ENCODE peak calls at places on chromosome 10, in ten cellular contexts. One of them, this sample, is unnamed. For H3K9me3, the result is how much of the 10 kb centered on the place peaks cover.

GRCh38 chr10:26627320-26627719 is 70.2 kb upstream of the PDSS1 start:
- DNase-seq in lower lobe of right lung: no peak
- DNase-seq in adrenal gland: no peak
- DNase-seq in prostate gland: no peak
- DNase-seq in uterus: no peak
- DNase-seq in tibial artery: no peak
- DNase-seq in right atrium auricular region: no peak
- DNase-seq in A549: peak
- DNase-seq in stomach: no peak
- DNase-seq in mesenchymal stem cell: no peak
- DNase-seq in this sample: no peak

GRCh38 chr10:24435374-24435773 is 226.4 kb downstream of the KIAA1217 start:
- DNase-seq in lower lobe of right lung: no peak
- DNase-seq in adrenal gland: no peak
- DNase-seq in prostate gland: no peak
- DNase-seq in uterus: no peak
- DNase-seq in tibial artery: no peak
- DNase-seq in right atrium auricular region: no peak
- DNase-seq in A549: no peak
- DNase-seq in stomach: no peak
- DNase-seq in mesenchymal stem cell: peak
- DNase-seq in this sample: no peak

GRCh38 chr10:131891929-131892816 is 8.6 kb upstream of the PPP2R2D start:
- DNase-seq in lower lobe of right lung: no peak
- DNase-seq in adrenal gland: peak
- DNase-seq in prostate gland: no peak
- DNase-seq in uterus: no peak
- DNase-seq in tibial artery: no peak
- DNase-seq in right atrium auricular region: no peak
- DNase-seq in A549: no peak
- DNase-seq in stomach: no peak
- DNase-seq in mesenchymal stem cell: no peak
- DNase-seq in this sample: peak

GRCh38 chr10:49187950-49188761 is at the start of gene TMEM273:
- DNase-seq in lower lobe of right lung: peak
- DNase-seq in adrenal gland: peak
- DNase-seq in prostate gland: no peak
- DNase-seq in uterus: peak
- DNase-seq in tibial artery: peak
- DNase-seq in right atrium auricular region: peak
- DNase-seq in A549: no peak
- DNase-seq in stomach: peak
- DNase-seq in mesenchymal stem cell: no peak
- DNase-seq in this sample: peak

GRCh38 chr10:11625019-11625735 is 13.7 kb upstream of the USP6NL start:
- DNase-seq in lower lobe of right lung: no peak
- DNase-seq in adrenal gland: no peak
- DNase-seq in prostate gland: no peak
- DNase-seq in uterus: no peak
- DNase-seq in tibial artery: no peak
- DNase-seq in right atrium auricular region: no peak
- DNase-seq in A549: no peak
- DNase-seq in stomach: no peak
- DNase-seq in mesenchymal stem cell: no peak
- DNase-seq in this sample: no peak

GRCh38 chr10:27319752-27320561 is 79.4 kb upstream of the ACBD5 start:
- DNase-seq in lower lobe of right lung: peak
- DNase-seq in adrenal gland: peak
- DNase-seq in prostate gland: peak
- DNase-seq in uterus: peak
- DNase-seq in tibial artery: peak
- DNase-seq in right atrium auricular region: peak
- DNase-seq in A549: peak
- DNase-seq in stomach: peak
- DNase-seq in mesenchymal stem cell: peak
- DNase-seq in this sample: peak

GRCh38 chr10:110425684-110426293 is 71.9 kb upstream of the DUSP5 start:
- DNase-seq in lower lobe of right lung: no peak
- DNase-seq in adrenal gland: no peak
- DNase-seq in prostate gland: no peak
- DNase-seq in uterus: no peak
- DNase-seq in tibial artery: no peak
- DNase-seq in right atrium auricular region: no peak
- DNase-seq in A549: peak
- DNase-seq in stomach: no peak
- DNase-seq in mesenchymal stem cell: peak
- DNase-seq in this sample: no peak

GRCh38 chr10:110016037-110016436 is 8.3 kb downstream of the ADD3 start:
- DNase-seq in lower lobe of right lung: no peak
- DNase-seq in adrenal gland: no peak
- DNase-seq in prostate gland: peak
- DNase-seq in uterus: no peak
- DNase-seq in tibial artery: no peak
- DNase-seq in right atrium auricular region: no peak
- DNase-seq in A549: peak
- DNase-seq in stomach: no peak
- DNase-seq in mesenchymal stem cell: no peak
- DNase-seq in this sample: no peak

GRCh38 chr10:2929457-2929856 is 137.9 kb upstream of the PFKP start:
- DNase-seq in lower lobe of right lung: no peak
- DNase-seq in adrenal gland: no peak
- DNase-seq in prostate gland: no peak
- DNase-seq in uterus: no peak
- DNase-seq in tibial artery: no peak
- DNase-seq in right atrium auricular region: peak
- DNase-seq in A549: no peak
- DNase-seq in stomach: no peak
- DNase-seq in mesenchymal stem cell: no peak
- DNase-seq in this sample: no peak

GRCh38 chr10:14022954-14023353 is 307.8 kb downstream of the FRMD4A start:
- DNase-seq in lower lobe of right lung: no peak
- DNase-seq in adrenal gland: no peak
- DNase-seq in prostate gland: no peak
- DNase-seq in uterus: no peak
- DNase-seq in tibial artery: no peak
- DNase-seq in right atrium auricular region: no peak
- DNase-seq in A549: no peak
- DNase-seq in stomach: no peak
- DNase-seq in mesenchymal stem cell: no peak
- DNase-seq in this sample: no peak

GRCh38 chr10:42981358-42982236 is 95.3 kb upstream of the RET start:
- DNase-seq in lower lobe of right lung: peak
- DNase-seq in adrenal gland: no peak
- DNase-seq in prostate gland: no peak
- DNase-seq in uterus: no peak
- DNase-seq in tibial artery: no peak
- DNase-seq in right atrium auricular region: peak
- DNase-seq in A549: no peak
- DNase-seq in stomach: peak
- DNase-seq in mesenchymal stem cell: no peak
- DNase-seq in this sample: peak

GRCh38 chr10:17381502-17382142 is 72.8 kb downstream of the ST8SIA6 start:
- DNase-seq in lower lobe of right lung: no peak
- DNase-seq in adrenal gland: no peak
- DNase-seq in prostate gland: no peak
- DNase-seq in uterus: no peak
- DNase-seq in tibial artery: no peak
- DNase-seq in right atrium auricular region: no peak
- DNase-seq in A549: no peak
- DNase-seq in stomach: no peak
- DNase-seq in mesenchymal stem cell: no peak
- DNase-seq in this sample: no peak

GRCh38 chr10:45410807-45411606 is 37.0 kb downstream of the ALOX5 start:
- DNase-seq in lower lobe of right lung: no peak
- DNase-seq in adrenal gland: no peak
- DNase-seq in prostate gland: no peak
- DNase-seq in uterus: no peak
- DNase-seq in tibial artery: no peak
- DNase-seq in right atrium auricular region: no peak
- DNase-seq in A549: no peak
- DNase-seq in stomach: no peak
- DNase-seq in mesenchymal stem cell: peak
- DNase-seq in this sample: no peak
- H3K9me3 ChIP-seq in lower lobe of right lung: under half
- H3K9me3 ChIP-seq in adrenal gland: under half
- H3K9me3 ChIP-seq in prostate gland: under half
- H3K9me3 ChIP-seq in uterus: under half
- H3K9me3 ChIP-seq in tibial artery: under half
- H3K9me3 ChIP-seq in right atrium auricular region: under half
- H3K9me3 ChIP-seq in A549: under half
- H3K9me3 ChIP-seq in stomach: under half
- H3K9me3 ChIP-seq in mesenchymal stem cell: under half
- H3K9me3 ChIP-seq in this sample: under half

GRCh38 chr10:103180491-103180890 is 12.6 kb downstream of the NT5C2 start:
- DNase-seq in lower lobe of right lung: no peak
- DNase-seq in adrenal gland: no peak
- DNase-seq in prostate gland: no peak
- DNase-seq in uterus: no peak
- DNase-seq in tibial artery: no peak
- DNase-seq in right atrium auricular region: no peak
- DNase-seq in A549: no peak
- DNase-seq in stomach: no peak
- DNase-seq in mesenchymal stem cell: no peak
- DNase-seq in this sample: no peak

GRCh38 chr10:103188853-103189252 is 4.2 kb downstream of the NT5C2 start:
- DNase-seq in lower lobe of right lung: no peak
- DNase-seq in adrenal gland: no peak
- DNase-seq in prostate gland: no peak
- DNase-seq in uterus: no peak
- DNase-seq in tibial artery: no peak
- DNase-seq in right atrium auricular region: no peak
- DNase-seq in A549: no peak
- DNase-seq in stomach: no peak
- DNase-seq in mesenchymal stem cell: no peak
- DNase-seq in this sample: no peak

GRCh38 chr10:103186128-103186527 is 6.9 kb downstream of the NT5C2 start:
- DNase-seq in lower lobe of right lung: no peak
- DNase-seq in adrenal gland: no peak
- DNase-seq in prostate gland: no peak
- DNase-seq in uterus: no peak
- DNase-seq in tibial artery: no peak
- DNase-seq in right atrium auricular region: no peak
- DNase-seq in A549: no peak
- DNase-seq in stomach: no peak
- DNase-seq in mesenchymal stem cell: peak
- DNase-seq in this sample: no peak

GRCh38 chr10:103181244-103181643 is 11.8 kb downstream of the NT5C2 start:
- DNase-seq in lower lobe of right lung: no peak
- DNase-seq in adrenal gland: no peak
- DNase-seq in prostate gland: no peak
- DNase-seq in uterus: no peak
- DNase-seq in tibial artery: no peak
- DNase-seq in right atrium auricular region: no peak
- DNase-seq in A549: no peak
- DNase-seq in stomach: no peak
- DNase-seq in mesenchymal stem cell: no peak
- DNase-seq in this sample: no peak

DNA sequence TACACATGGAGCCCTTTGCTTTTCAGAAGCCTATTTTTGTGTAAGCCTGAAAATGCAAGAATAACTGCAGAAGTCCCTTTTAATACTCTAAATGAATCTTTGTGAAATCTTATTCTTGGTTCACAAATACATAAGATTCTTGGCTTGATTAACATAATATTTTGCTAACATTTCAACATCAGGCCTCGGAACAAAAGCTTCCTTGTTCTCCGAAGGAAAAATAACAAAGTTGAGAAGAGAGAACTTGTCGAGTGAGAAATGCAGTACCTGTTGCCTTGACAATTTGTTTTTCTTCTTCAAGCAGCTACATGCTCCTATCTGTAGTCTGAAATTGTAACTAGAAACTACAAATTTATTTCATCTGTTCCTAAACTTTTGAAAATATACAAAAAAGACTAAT is 8.5 kb downstream of the NT5C2 start:
- DNase-seq in lower lobe of right lung: no peak
- DNase-seq in adrenal gland: no peak
- DNase-seq in prostate gland: peak
- DNase-seq in uterus: no peak
- DNase-seq in tibial artery: no peak
- DNase-seq in right atrium auricular region: no peak
- DNase-seq in A549: no peak
- DNase-seq in stomach: no peak
- DNase-seq in mesenchymal stem cell: no peak
- DNase-seq in this sample: no peak
- H3K27ac ChIP-seq in lower lobe of right lung: peak
- H3K27ac ChIP-seq in adrenal gland: no peak
- H3K27ac ChIP-seq in prostate gland: peak
- H3K27ac ChIP-seq in uterus: no peak
- H3K27ac ChIP-seq in tibial artery: peak
- H3K27ac ChIP-seq in right atrium auricular region: no peak
- H3K27ac ChIP-seq in A549: peak
- H3K27ac ChIP-seq in stomach: no peak
- H3K27ac ChIP-seq in mesenchymal stem cell: peak
- H3K27ac ChIP-seq in this sample: no peak

DNA sequence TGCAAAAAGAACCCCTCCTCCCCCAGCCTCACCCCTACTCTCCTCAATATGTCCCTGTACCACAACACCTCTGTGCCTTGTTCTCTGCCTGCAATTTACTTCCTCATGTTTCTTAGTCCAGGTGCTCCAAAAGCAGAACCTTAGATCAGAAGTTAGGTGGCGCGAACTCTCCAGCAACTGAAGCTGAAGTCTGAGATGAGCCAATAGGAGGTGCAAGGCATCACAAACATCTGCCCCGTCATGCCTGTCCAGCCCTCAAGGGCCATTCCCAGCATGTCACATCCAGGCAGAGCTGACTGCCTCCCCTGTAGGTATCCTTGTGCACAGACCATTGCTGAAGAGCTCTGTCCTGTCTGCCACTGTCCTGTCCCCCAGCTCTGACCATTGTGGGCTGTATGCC is 508.8 kb downstream of the GRID1 start:
- DNase-seq in lower lobe of right lung: no peak
- DNase-seq in adrenal gland: no peak
- DNase-seq in prostate gland: no peak
- DNase-seq in uterus: no peak
- DNase-seq in tibial artery: no peak
- DNase-seq in right atrium auricular region: no peak
- DNase-seq in A549: no peak
- DNase-seq in stomach: no peak
- DNase-seq in mesenchymal stem cell: no peak
- DNase-seq in this sample: no peak
- H3K9me3 ChIP-seq in lower lobe of right lung: under half
- H3K9me3 ChIP-seq in adrenal gland: under half
- H3K9me3 ChIP-seq in prostate gland: under half
- H3K9me3 ChIP-seq in uterus: under half
- H3K9me3 ChIP-seq in tibial artery: under half
- H3K9me3 ChIP-seq in right atrium auricular region: under half
- H3K9me3 ChIP-seq in A549: under half
- H3K9me3 ChIP-seq in stomach: under half
- H3K9me3 ChIP-seq in mesenchymal stem cell: under half
- H3K9me3 ChIP-seq in this sample: under half

DNA sequence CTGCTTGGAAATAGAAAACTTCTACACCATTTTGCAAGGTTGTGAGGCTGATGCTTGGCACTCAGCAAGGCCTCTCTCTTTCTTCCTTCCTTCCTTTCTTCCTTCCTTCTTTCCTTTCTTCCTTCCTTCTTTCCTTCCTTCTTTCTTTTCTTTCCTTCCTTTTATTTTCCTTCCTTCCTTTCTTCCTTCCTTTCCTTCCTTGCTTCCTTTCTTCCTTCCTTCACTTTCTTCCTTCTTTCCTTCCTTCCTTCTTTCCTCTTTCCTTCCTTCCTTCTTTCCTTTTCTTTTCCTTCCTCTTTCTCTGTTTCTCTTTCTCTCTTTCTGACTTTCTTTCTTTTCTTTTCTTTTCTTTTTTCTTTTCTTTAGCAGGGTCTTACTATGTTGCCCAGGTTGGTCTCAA is 460.4 kb downstream of the KCNMA1 start:
- DNase-seq in lower lobe of right lung: no peak
- DNase-seq in adrenal gland: no peak
- DNase-seq in prostate gland: no peak
- DNase-seq in uterus: no peak
- DNase-seq in tibial artery: no peak
- DNase-seq in right atrium auricular region: no peak
- DNase-seq in A549: no peak
- DNase-seq in stomach: no peak
- DNase-seq in mesenchymal stem cell: no peak
- DNase-seq in this sample: no peak
- H3K27ac ChIP-seq in lower lobe of right lung: no peak
- H3K27ac ChIP-seq in adrenal gland: no peak
- H3K27ac ChIP-seq in prostate gland: no peak
- H3K27ac ChIP-seq in uterus: peak
- H3K27ac ChIP-seq in tibial artery: no peak
- H3K27ac ChIP-seq in right atrium auricular region: no peak
- H3K27ac ChIP-seq in A549: no peak
- H3K27ac ChIP-seq in stomach: no peak
- H3K27ac ChIP-seq in mesenchymal stem cell: no peak
- H3K27ac ChIP-seq in this sample: no peak

This sample was measured in kidney.